ENCODE peak calls at places on chromosome 11, in four cellular contexts. N, K, Z and S are unnamed samples.

GRCh38 chr11:133827556-133827955 is 17.8 kb downstream of the SPATA19 start:
- DNase-seq in N (no peak), K (no peak), Z (no peak), S (no peak)

GRCh38 chr11:73225851-73226250 is 7.8 kb downstream of the P2RY2 start:
- DNase-seq in N (no peak), K (no peak), Z (no peak), S (no peak)

GRCh38 chr11:196786-197731 is 4.2 kb downstream of the SCGB1C1 start:
- DNase-seq in N (no peak), K (no peak), Z (no peak), S (no peak)

GRCh38 chr11:69889400-69890372 is 70.5 kb upstream of the FGF3 start:
- DNase-seq in N (no peak), K (no peak), Z (no peak), S (no peak)

GRCh38 chr11:69643646-69644045 is 2.7 kb downstream of the CCND1 start:
- DNase-seq in N (no peak), K (no peak), Z (no peak), S (no peak)

GRCh38 chr11:105432241-105432995 is 177.5 kb upstream of the GRIA4 start:
- DNase-seq in N (no peak), K (no peak), Z (peak; percentile 78), S (no peak)

GRCh38 chr11:47995318-47995717 is 15.0 kb downstream of the PTPRJ start:
- DNase-seq in N (peak; percentile 51), K (peak; percentile 43), Z (no peak), S (no peak)

GRCh38 chr11:2216400-2217064 is 44.9 kb upstream of the TH start:
- DNase-seq in N (no peak), K (no peak), Z (no peak), S (no peak)

GRCh38 chr11:19849947-19850593 is 137.4 kb downstream of the NAV2 start:
- DNase-seq in N (no peak), K (no peak), Z (no peak), S (no peak)

GRCh38 chr11:134157451-134157850 is 66.3 kb downstream of the NCAPD3 start:
- DNase-seq in N (no peak), K (no peak), Z (peak; percentile 60), S (no peak)

GRCh38 chr11:43788394-43788793 is 92.2 kb upstream of the ALKBH3 start:
- DNase-seq in N (no peak), K (peak; percentile 28), Z (peak; percentile 23), S (no peak)

GRCh38 chr11:35919244-35919643 is 24.6 kb upstream of the LDLRAD3 start:
- DNase-seq in N (no peak), K (no peak), Z (peak; percentile 77), S (no peak)

GRCh38 chr11:59186130-59186594 is 14.2 kb downstream of the DTX4 start:
- DNase-seq in N (peak; percentile 24), K (peak; percentile 85), Z (peak; percentile 3), S (no peak)

GRCh38 chr11:131977231-131977630 is 606.8 kb downstream of the NTM start:
- DNase-seq in N (no peak), K (no peak), Z (no peak), S (peak; percentile 86)

GRCh38 chr11:15107730-15108515 is 6.8 kb upstream of the INSC start:
- DNase-seq in N (no peak), K (no peak), Z (no peak), S (peak; percentile 11)

GRCh38 chr11:24661313-24661712 is 164.5 kb downstream of the LUZP2 start:
- DNase-seq in N (no peak), K (no peak), Z (no peak), S (no peak)

GRCh38 chr11:91272089-91272488 is 952.5 kb upstream of the FAT3 start:
- DNase-seq in N (no peak), K (no peak), Z (no peak), S (no peak)

GRCh38 chr11:114180301-114181055 is 115.7 kb upstream of the NNMT start:
- DNase-seq in N (peak; percentile 15), K (peak; percentile 46), Z (peak; percentile 59), S (no peak)

GRCh38 chr11:72569966-72570892 is 104.0 kb downstream of the PDE2A start:
- DNase-seq in N (no peak), K (peak; percentile 51), Z (no peak), S (peak; percentile 88)

GRCh38 chr11:5307256-5308019 is 5.7 kb upstream of the OR51B4 start:
- DNase-seq in N (no peak), K (no peak), Z (no peak), S (no peak)

GRCh38 chr11:121445071-121445768 is 6.9 kb upstream of the SORL1 start:
- DNase-seq in N (no peak), K (no peak), Z (no peak), S (no peak)

GRCh38 chr11:61281581-61282250 is 13.4 kb downstream of the VWCE start:
- DNase-seq in N (peak; percentile 67), K (peak; percentile 68), Z (peak; percentile 46), S (no peak)

GRCh38 chr11:111441443-111441842 is 62.4 kb upstream of the POU2AF1 start:
- DNase-seq in N (peak; percentile 42), K (peak; percentile 54), Z (no peak), S (peak; percentile 83)

GRCh38 chr11:111443032-111443431 is 64.0 kb upstream of the POU2AF1 start:
- DNase-seq in N (no peak), K (no peak), Z (no peak), S (no peak)

GRCh38 chr11:111439905-111440304 is 60.8 kb upstream of the POU2AF1 start:
- DNase-seq in N (no peak), K (no peak), Z (no peak), S (no peak)

GRCh38 chr11:111438846-111439520 is 59.9 kb upstream of the POU2AF1 start:
- DNase-seq in N (no peak), K (no peak), Z (no peak), S (no peak)

GRCh38 chr11:111440416-111441205 is 61.5 kb upstream of the POU2AF1 start:
- DNase-seq in N (no peak), K (no peak), Z (no peak), S (no peak)
- H3K4me2 ChIP-seq in N (no peak overlapping the region), K (no peak overlapping the region), Z (no peak overlapping the region), S (no peak overlapping the region)

DNA sequence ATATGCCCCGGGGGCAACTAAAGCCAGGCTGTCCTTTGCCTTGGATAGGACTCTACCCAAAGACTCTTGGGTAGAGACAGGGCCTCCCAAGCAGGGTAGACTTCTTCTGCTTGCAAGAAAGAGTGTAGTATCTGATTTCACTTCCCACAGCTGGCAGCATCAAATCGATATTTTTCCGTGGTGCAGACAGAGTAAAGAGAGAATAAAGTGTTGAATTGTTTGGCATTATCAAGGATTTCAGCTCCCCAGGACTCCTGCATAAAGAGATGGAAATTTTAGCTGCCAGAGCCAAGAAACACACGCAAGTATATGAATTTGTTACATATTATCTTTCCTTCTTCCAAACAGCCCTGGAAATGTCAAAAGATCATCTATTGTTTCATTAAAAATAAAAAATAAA is 136.8 kb downstream of the PKNOX2 start:
- DNase-seq in N (no peak), K (no peak), Z (peak; percentile 65), S (no peak)
- H3K4me2 ChIP-seq in N (no peak overlapping the region), K (no peak overlapping the region), Z (peak overlapping the region; percentile 24), S (peak overlapping the region; percentile 60)

GRCh38 chr11:12771875-12772274 is 97.7 kb downstream of the TEAD1 start:
- DNase-seq in N (no peak), K (no peak), Z (no peak), S (peak; percentile 52)
- H3K4me2 ChIP-seq in N (peak overlapping the region; percentile 77), K (no peak overlapping the region), Z (no peak overlapping the region), S (no peak overlapping the region)

GRCh38 chr11:130163346-130164220 is 4.0 kb downstream of the ST14 start:
- DNase-seq in N (peak; percentile 19), K (no peak), Z (no peak), S (no peak)
- H3K4me2 ChIP-seq in N (peak overlapping the region; percentile 53), K (peak overlapping the region; percentile 38), Z (no peak overlapping the region), S (no peak overlapping the region)

DNA sequence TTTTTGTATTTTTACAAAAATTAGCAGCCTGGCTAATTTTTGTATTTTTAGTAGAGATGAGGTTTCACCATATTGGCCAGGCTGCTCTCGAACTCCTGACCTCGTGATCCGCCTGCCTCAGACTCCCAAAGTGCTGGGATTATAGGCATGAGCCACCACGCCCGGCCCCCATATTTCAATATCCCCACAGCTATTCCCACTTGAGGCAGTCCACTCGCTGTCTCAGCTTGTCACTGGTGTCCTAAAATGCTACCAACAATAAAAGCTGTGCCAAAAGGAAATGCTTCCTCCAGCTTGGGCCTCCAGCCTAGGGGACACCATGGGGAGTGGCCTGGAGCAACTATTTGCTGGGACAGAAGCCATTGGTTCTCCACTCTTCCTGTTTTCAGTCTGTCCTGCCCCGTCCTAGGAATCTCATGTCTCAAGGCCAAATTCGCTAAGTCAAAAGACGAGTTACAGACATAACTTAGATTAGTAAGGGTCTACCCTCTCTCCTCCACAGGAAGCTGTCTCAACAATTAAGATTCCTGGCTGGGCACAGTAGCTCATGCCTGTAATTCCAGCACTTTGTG is 7.3 kb upstream of the SPINDOC start:
- DNase-seq in N (no peak), K (no peak), Z (peak; percentile 33), S (no peak)
- H3K4me2 ChIP-seq in N (no peak overlapping the region), K (no peak overlapping the region), Z (no peak overlapping the region), S (no peak overlapping the region)

GRCh38 chr11:128739589-128739988 is 45.7 kb downstream of the FLI1 start:
- DNase-seq in N (no peak), K (no peak), Z (no peak), S (no peak)
- H3K4me2 ChIP-seq in N (no peak overlapping the region), K (no peak overlapping the region), Z (no peak overlapping the region), S (no peak overlapping the region)